ENCODE peak calls at places on chromosomes 7 and 10, in eight cellular contexts. One of them, this sample, is unnamed.

GRCh38 chr7:155815332-155816191 is 3.3 kb upstream of the SHH start:
- DNase-seq in body of pancreas: peak; percentile 54
- DNase-seq in effector CD4-positive, alpha-beta T cell: peak; percentile 13
- DNase-seq in A172: peak; percentile 47
- DNase-seq in PC-3: peak; percentile 76
- DNase-seq in hepatic stellate cell: peak; percentile 75
- DNase-seq in NCI-H1930: peak; percentile 21
- DNase-seq in activated naive CD8-positive, alpha-beta T cell treated with anti-CD3 and anti-CD28 coated beads for 36 hours: peak; percentile 76
- DNase-seq in this sample: peak; percentile 61

GRCh38 chr7:74479961-74480829 is 26.5 kb downstream of the GTF2IRD1 start:
- DNase-seq in body of pancreas: peak; percentile 94
- DNase-seq in effector CD4-positive, alpha-beta T cell: no peak
- DNase-seq in A172: peak; percentile 83
- DNase-seq in PC-3: no peak
- DNase-seq in hepatic stellate cell: no peak
- DNase-seq in NCI-H1930: no peak
- DNase-seq in activated naive CD8-positive, alpha-beta T cell treated with anti-CD3 and anti-CD28 coated beads for 36 hours: no peak
- DNase-seq in this sample: peak; percentile 93

GRCh38 chr10:43137701-43137970 is 609 bp upstream of the CSGALNACT2 start:
- DNase-seq in body of pancreas: peak; percentile 48
- DNase-seq in effector CD4-positive, alpha-beta T cell: no peak
- DNase-seq in A172: peak; percentile 26
- DNase-seq in PC-3: peak; percentile 47
- DNase-seq in hepatic stellate cell: peak; percentile 81
- DNase-seq in NCI-H1930: no peak
- DNase-seq in activated naive CD8-positive, alpha-beta T cell treated with anti-CD3 and anti-CD28 coated beads for 36 hours: peak; percentile 58
- DNase-seq in this sample: peak; percentile 59

GRCh38 chr7:84022686-84023308 is 171.8 kb downstream of the SEMA3A start:
- DNase-seq in body of pancreas: no peak
- DNase-seq in effector CD4-positive, alpha-beta T cell: no peak
- DNase-seq in A172: peak; percentile 52
- DNase-seq in PC-3: peak; percentile 91
- DNase-seq in hepatic stellate cell: no peak
- DNase-seq in NCI-H1930: no peak
- DNase-seq in activated naive CD8-positive, alpha-beta T cell treated with anti-CD3 and anti-CD28 coated beads for 36 hours: no peak
- DNase-seq in this sample: peak; percentile 42

GRCh38 chr7:101681170-101682007 is 52.3 kb upstream of the MYL10 start:
- DNase-seq in body of pancreas: peak; percentile 69
- DNase-seq in effector CD4-positive, alpha-beta T cell: no peak
- DNase-seq in A172: peak; percentile 98
- DNase-seq in PC-3: peak; percentile 86
- DNase-seq in hepatic stellate cell: peak; percentile 93
- DNase-seq in NCI-H1930: no peak
- DNase-seq in activated naive CD8-positive, alpha-beta T cell treated with anti-CD3 and anti-CD28 coated beads for 36 hours: no peak
- DNase-seq in this sample: peak; percentile 95

GRCh38 chr10:124592736-124593430 is 131.3 kb downstream of the LHPP start:
- DNase-seq in body of pancreas: no peak
- DNase-seq in effector CD4-positive, alpha-beta T cell: no peak
- DNase-seq in A172: no peak
- DNase-seq in PC-3: no peak
- DNase-seq in hepatic stellate cell: no peak
- DNase-seq in NCI-H1930: no peak
- DNase-seq in activated naive CD8-positive, alpha-beta T cell treated with anti-CD3 and anti-CD28 coated beads for 36 hours: no peak
- DNase-seq in this sample: no peak

GRCh38 chr7:81688622-81689411 is 81.0 kb downstream of the HGF start:
- DNase-seq in body of pancreas: no peak
- DNase-seq in effector CD4-positive, alpha-beta T cell: no peak
- DNase-seq in A172: no peak
- DNase-seq in PC-3: no peak
- DNase-seq in hepatic stellate cell: no peak
- DNase-seq in NCI-H1930: no peak
- DNase-seq in activated naive CD8-positive, alpha-beta T cell treated with anti-CD3 and anti-CD28 coated beads for 36 hours: no peak
- DNase-seq in this sample: no peak

GRCh38 chr10:52436664-52437063 is 122.6 kb downstream of the DKK1 start:
- DNase-seq in body of pancreas: no peak
- DNase-seq in effector CD4-positive, alpha-beta T cell: no peak
- DNase-seq in A172: no peak
- DNase-seq in PC-3: no peak
- DNase-seq in hepatic stellate cell: no peak
- DNase-seq in NCI-H1930: no peak
- DNase-seq in activated naive CD8-positive, alpha-beta T cell treated with anti-CD3 and anti-CD28 coated beads for 36 hours: no peak
- DNase-seq in this sample: peak; percentile 80

GRCh38 chr10:7388602-7389001 is 22.2 kb downstream of the SFMBT2 start:
- DNase-seq in body of pancreas: no peak
- DNase-seq in effector CD4-positive, alpha-beta T cell: no peak
- DNase-seq in A172: no peak
- DNase-seq in PC-3: no peak
- DNase-seq in hepatic stellate cell: no peak
- DNase-seq in NCI-H1930: no peak
- DNase-seq in activated naive CD8-positive, alpha-beta T cell treated with anti-CD3 and anti-CD28 coated beads for 36 hours: peak; percentile 50
- DNase-seq in this sample: no peak

GRCh38 chr10:64277536-64277935 is 756.3 kb downstream of the REEP3 start:
- DNase-seq in body of pancreas: no peak
- DNase-seq in effector CD4-positive, alpha-beta T cell: no peak
- DNase-seq in A172: no peak
- DNase-seq in PC-3: no peak
- DNase-seq in hepatic stellate cell: no peak
- DNase-seq in NCI-H1930: no peak
- DNase-seq in activated naive CD8-positive, alpha-beta T cell treated with anti-CD3 and anti-CD28 coated beads for 36 hours: no peak
- DNase-seq in this sample: no peak

GRCh38 chr10:110620108-110620719 is 23.9 kb upstream of the RBM20 start:
- DNase-seq in body of pancreas: no peak
- DNase-seq in effector CD4-positive, alpha-beta T cell: no peak
- DNase-seq in A172: no peak
- DNase-seq in PC-3: no peak
- DNase-seq in hepatic stellate cell: no peak
- DNase-seq in NCI-H1930: no peak
- DNase-seq in activated naive CD8-positive, alpha-beta T cell treated with anti-CD3 and anti-CD28 coated beads for 36 hours: no peak
- DNase-seq in this sample: no peak

GRCh38 chr10:88952647-88953111 is at the start of gene ACTA2:
- DNase-seq in body of pancreas: no peak
- DNase-seq in effector CD4-positive, alpha-beta T cell: no peak
- DNase-seq in A172: peak; percentile 26
- DNase-seq in PC-3: no peak
- DNase-seq in hepatic stellate cell: peak; percentile 47
- DNase-seq in NCI-H1930: no peak
- DNase-seq in activated naive CD8-positive, alpha-beta T cell treated with anti-CD3 and anti-CD28 coated beads for 36 hours: no peak
- DNase-seq in this sample: peak; percentile 77

GRCh38 chr7:133081119-133081604 is 728 bp downstream of the CHCHD3 start:
- DNase-seq in body of pancreas: no peak
- DNase-seq in effector CD4-positive, alpha-beta T cell: no peak
- DNase-seq in A172: peak; percentile 1
- DNase-seq in PC-3: peak; percentile 14
- DNase-seq in hepatic stellate cell: peak; percentile 26
- DNase-seq in NCI-H1930: no peak
- DNase-seq in activated naive CD8-positive, alpha-beta T cell treated with anti-CD3 and anti-CD28 coated beads for 36 hours: peak; percentile 12
- DNase-seq in this sample: no peak

GRCh38 chr10:103120977-103121735 is 71.9 kb downstream of the NT5C2 start:
- DNase-seq in body of pancreas: no peak
- DNase-seq in effector CD4-positive, alpha-beta T cell: no peak
- DNase-seq in A172: no peak
- DNase-seq in PC-3: no peak
- DNase-seq in hepatic stellate cell: no peak
- DNase-seq in NCI-H1930: no peak
- DNase-seq in activated naive CD8-positive, alpha-beta T cell treated with anti-CD3 and anti-CD28 coated beads for 36 hours: no peak
- DNase-seq in this sample: peak; percentile 34

GRCh38 chr10:61475449-61475873 is 22.3 kb upstream of the TMEM26 start:
- DNase-seq in body of pancreas: no peak
- DNase-seq in effector CD4-positive, alpha-beta T cell: no peak
- DNase-seq in A172: peak; percentile 61
- DNase-seq in PC-3: peak; percentile 98
- DNase-seq in hepatic stellate cell: peak; percentile 15
- DNase-seq in NCI-H1930: no peak
- DNase-seq in activated naive CD8-positive, alpha-beta T cell treated with anti-CD3 and anti-CD28 coated beads for 36 hours: no peak
- DNase-seq in this sample: peak; percentile 69

GRCh38 chr7:12031186-12031585 is 179.9 kb upstream of the TMEM106B start:
- DNase-seq in body of pancreas: no peak
- DNase-seq in effector CD4-positive, alpha-beta T cell: no peak
- DNase-seq in A172: peak; percentile 8
- DNase-seq in PC-3: no peak
- DNase-seq in hepatic stellate cell: no peak
- DNase-seq in NCI-H1930: no peak
- DNase-seq in activated naive CD8-positive, alpha-beta T cell treated with anti-CD3 and anti-CD28 coated beads for 36 hours: no peak
- DNase-seq in this sample: no peak

GRCh38 chr10:34775044-34775637 is 40.0 kb downstream of the PARD3 start:
- DNase-seq in body of pancreas: no peak
- DNase-seq in effector CD4-positive, alpha-beta T cell: no peak
- DNase-seq in A172: no peak
- DNase-seq in PC-3: no peak
- DNase-seq in hepatic stellate cell: no peak
- DNase-seq in NCI-H1930: no peak
- DNase-seq in activated naive CD8-positive, alpha-beta T cell treated with anti-CD3 and anti-CD28 coated beads for 36 hours: no peak
- DNase-seq in this sample: no peak

GRCh38 chr10:4758256-4758655 is 67.8 kb upstream of the AKR1E2 start:
- DNase-seq in body of pancreas: no peak
- DNase-seq in effector CD4-positive, alpha-beta T cell: no peak
- DNase-seq in A172: no peak
- DNase-seq in PC-3: peak; percentile 53
- DNase-seq in hepatic stellate cell: no peak
- DNase-seq in NCI-H1930: no peak
- DNase-seq in activated naive CD8-positive, alpha-beta T cell treated with anti-CD3 and anti-CD28 coated beads for 36 hours: no peak
- DNase-seq in this sample: no peak

This sample was measured in foreskin fibroblast.